ENCODE peak calls at places on chromosomes 11 and 22, in five cellular contexts. X is B cell, Y is body of pancreas, W is foreskin fibroblast, D is IMR-90. N is an unnamed sample.

GRCh38 chr22:45686842-45687241 is 15.2 kb downstream of the ATXN10 start:
- DNase-seq in X (no peak), Y (no peak), W (no peak), D (no peak), N (no peak)

GRCh38 chr11:6646631-6647281 is 8.9 kb downstream of the DCHS1 start:
- DNase-seq in X (peak; percentile 62), Y (no peak), W (peak; percentile 77), D (peak; percentile 60), N (peak; percentile 78)

GRCh38 chr22:37306494-37306829 is 24.2 kb downstream of the CYTH4 start:
- DNase-seq in X (no peak), Y (no peak), W (no peak), D (no peak), N (no peak)

GRCh38 chr11:76666408-76666807 is 4.1 kb downstream of the LRRC32 start:
- DNase-seq in X (no peak), Y (no peak), W (no peak), D (peak; percentile 46), N (peak; percentile 49)

GRCh38 chr11:14973621-14974020 is 1.5 kb upstream of the CALCA start:
- DNase-seq in X (peak; percentile 68), Y (peak; percentile 19), W (no peak), D (peak; percentile 4), N (peak; percentile 41)

GRCh38 chr11:45941285-45941684 is 18.8 kb downstream of the LARGE2 start:
- DNase-seq in X (no peak), Y (no peak), W (no peak), D (no peak), N (no peak)

GRCh38 chr11:31816467-31817053 is 5.4 kb upstream of the PAX6 start:
- DNase-seq in X (no peak), Y (no peak), W (no peak), D (no peak), N (no peak)

GRCh38 chr11:65078151-65078550 is 5.7 kb downstream of the CDCA5 start:
- DNase-seq in X (peak; percentile 74), Y (peak; percentile 84), W (no peak), D (peak; percentile 17), N (peak; percentile 76)

GRCh38 chr11:61536676-61537270 is 28.2 kb downstream of the LRRC10B start:
- DNase-seq in X (no peak), Y (no peak), W (no peak), D (no peak), N (no peak)

GRCh38 chr22:41052661-41053490 is 39.5 kb upstream of the EP300 start:
- DNase-seq in X (no peak), Y (no peak), W (peak; percentile 59), D (peak; percentile 84), N (no peak)

GRCh38 chr11:10388574-10388973 is 66.5 kb upstream of the AMPD3 start:
- DNase-seq in X (no peak), Y (no peak), W (no peak), D (no peak), N (no peak)
- TF ChIP-seq CTCF in X (no peak), Y (no peak), W (no peak), D (no peak), N (no peak)

DNA sequence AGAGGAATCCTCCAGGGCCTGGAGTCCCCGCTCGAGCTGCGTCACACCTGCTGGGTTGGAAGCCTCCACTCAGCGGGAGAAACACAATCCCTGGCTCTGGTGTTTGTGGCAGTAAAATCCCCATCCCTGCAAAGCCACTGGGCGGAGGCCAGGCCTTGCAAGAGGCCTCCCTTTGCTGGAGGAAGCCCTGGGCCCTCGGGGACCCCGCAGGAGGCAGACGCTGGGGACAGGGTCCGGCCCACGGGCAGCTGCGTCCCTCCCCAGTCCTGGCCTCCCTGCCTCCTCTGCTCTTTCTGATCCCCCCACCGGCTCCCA is 194.7 kb downstream of the BRD1 start:
- DNase-seq in X (no peak), Y (no peak), W (no peak), D (no peak), N (no peak)
- TF ChIP-seq CTCF in X (no peak), Y (no peak), W (no peak), D (no peak), N (no peak)

GRCh38 chr11:41245704-41246398 is 213.6 kb downstream of the LRRC4C start:
- DNase-seq in X (no peak), Y (no peak), W (no peak), D (no peak), N (no peak)
- TF ChIP-seq CTCF in X (no peak), Y (no peak), W (no peak), D (no peak), N (no peak)

GRCh38 chr11:18540207-18541009 is 13.7 kb upstream of the TSG101 start:
- DNase-seq in X (no peak), Y (no peak), W (no peak), D (peak; percentile 25), N (peak; percentile 54)
- TF ChIP-seq CTCF in X (peak; percentile 33), Y (peak; percentile 42), W (peak; percentile 39), D (peak; percentile 46), N (peak; percentile 23)

GRCh38 chr11:121100943-121101342 is at the start of gene TECTA:
- DNase-seq in X (no peak), Y (no peak), W (no peak), D (no peak), N (no peak)

GRCh38 chr11:121095561-121095960 is 5.5 kb upstream of the TECTA start:
- DNase-seq in X (no peak), Y (no peak), W (no peak), D (no peak), N (no peak)

GRCh38 chr11:121104223-121104831 is 3.3 kb downstream of the TECTA start:
- DNase-seq in X (no peak), Y (peak; percentile 10), W (no peak), D (no peak), N (no peak)

GRCh38 chr11:121099364-121099763 is 1.7 kb upstream of the TECTA start:
- DNase-seq in X (no peak), Y (no peak), W (no peak), D (no peak), N (no peak)

GRCh38 chr11:121099885-121100284 is 1.2 kb upstream of the TECTA start:
- DNase-seq in X (no peak), Y (no peak), W (peak; percentile 5), D (peak; percentile 64), N (no peak)
- TF ChIP-seq CTCF in X (no peak), Y (no peak), W (no peak), D (no peak), N (no peak)

DNA sequence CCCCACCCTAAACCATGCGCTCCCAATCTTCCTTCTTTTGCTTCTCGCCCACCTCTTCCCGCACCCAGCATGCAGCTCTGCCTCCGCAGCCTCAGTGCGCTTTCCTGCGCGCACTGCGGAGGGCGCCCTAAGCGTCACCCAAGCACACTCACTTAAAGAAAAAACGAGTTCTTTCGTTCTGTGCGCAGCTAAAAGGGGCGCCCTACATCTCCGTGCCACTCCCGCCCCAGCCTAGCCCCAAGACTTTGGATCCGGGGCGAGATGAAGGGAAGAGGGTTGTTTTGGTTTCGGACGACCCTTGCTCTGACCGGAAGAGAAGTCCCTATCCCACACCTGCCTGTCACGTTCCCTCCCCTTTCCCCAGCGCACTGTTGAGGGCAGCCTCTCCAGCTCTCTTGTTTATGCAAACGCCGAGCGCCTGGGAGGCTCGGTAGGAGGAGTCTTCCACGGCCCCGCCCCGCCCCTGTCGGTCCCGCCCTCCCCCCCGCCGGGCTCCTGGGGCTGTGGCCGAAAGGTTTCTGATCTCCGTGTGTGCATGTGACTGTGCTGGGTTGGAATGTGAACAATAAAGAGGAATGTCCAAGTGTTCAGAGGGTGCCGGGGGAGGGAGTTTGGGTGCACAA is 5.3 kb downstream of the VSIG2 start:
- DNase-seq in X (peak; percentile 85), Y (peak; percentile 87), W (peak; percentile 80), D (peak; percentile 72), N (peak; percentile 94)
- TF ChIP-seq CTCF in X (peak; percentile 67), Y (peak; percentile 66), W (peak; percentile 63), D (peak; percentile 57), N (peak; percentile 94)

N was measured in GM13976.